ENCODE peak calls at places on chromosomes 13 and 19, in five cellular contexts. One of them, this sample, is unnamed.

GRCh38 chr19:5466814-5467291 is 11.6 kb downstream of the ZNRF4 start:
- DNase-seq in right cardiac atrium: peak; percentile 79
- DNase-seq in NCI-H1048: no peak
- DNase-seq in AG10803: no peak
- DNase-seq in EH: no peak
- DNase-seq in this sample: no peak

GRCh38 chr13:49584771-49585182 is 581 bp downstream of the RCBTB1 start:
- DNase-seq in right cardiac atrium: no peak
- DNase-seq in NCI-H1048: no peak
- DNase-seq in AG10803: no peak
- DNase-seq in EH: peak; percentile 19
- DNase-seq in this sample: no peak

GRCh38 chr19:13692096-13692495 is 72.2 kb upstream of the MRI1 start:
- DNase-seq in right cardiac atrium: no peak
- DNase-seq in NCI-H1048: no peak
- DNase-seq in AG10803: peak; percentile 73
- DNase-seq in EH: peak; percentile 29
- DNase-seq in this sample: no peak

GRCh38 chr19:28332351-28332750 is 880.6 kb downstream of the UQCRFS1 start:
- DNase-seq in right cardiac atrium: no peak
- DNase-seq in NCI-H1048: no peak
- DNase-seq in AG10803: no peak
- DNase-seq in EH: no peak
- DNase-seq in this sample: no peak

GRCh38 chr19:6253886-6254285 is 25.9 kb downstream of the MLLT1 start:
- DNase-seq in right cardiac atrium: no peak
- DNase-seq in NCI-H1048: no peak
- DNase-seq in AG10803: no peak
- DNase-seq in EH: no peak
- DNase-seq in this sample: no peak

GRCh38 chr19:16418597-16418962 is 53.2 kb downstream of the EPS15L1 start:
- DNase-seq in right cardiac atrium: no peak
- DNase-seq in NCI-H1048: no peak
- DNase-seq in AG10803: no peak
- DNase-seq in EH: no peak
- DNase-seq in this sample: no peak

GRCh38 chr13:26384587-26384986 is 130.7 kb downstream of the CDK8 start:
- DNase-seq in right cardiac atrium: no peak
- DNase-seq in NCI-H1048: no peak
- DNase-seq in AG10803: no peak
- DNase-seq in EH: no peak
- DNase-seq in this sample: no peak

GRCh38 chr19:18475004-18475453 is 37.1 kb upstream of the ISYNA1 start:
- DNase-seq in right cardiac atrium: no peak
- DNase-seq in NCI-H1048: no peak
- DNase-seq in AG10803: no peak
- DNase-seq in EH: no peak
- DNase-seq in this sample: no peak

GRCh38 chr13:95784891-95785290 is 108.0 kb downstream of the DNAJC3 start:
- DNase-seq in right cardiac atrium: no peak
- DNase-seq in NCI-H1048: no peak
- DNase-seq in AG10803: peak; percentile 18
- DNase-seq in EH: peak; percentile 53
- DNase-seq in this sample: no peak

GRCh38 chr19:30293051-30293785 is 79.0 kb upstream of the ZNF536 start:
- DNase-seq in right cardiac atrium: no peak
- DNase-seq in NCI-H1048: no peak
- DNase-seq in AG10803: no peak
- DNase-seq in EH: no peak
- DNase-seq in this sample: no peak

GRCh38 chr19:1232652-1233360 is 5.0 kb downstream of the CBARP start:
- DNase-seq in right cardiac atrium: no peak
- DNase-seq in NCI-H1048: no peak
- DNase-seq in AG10803: no peak
- DNase-seq in EH: peak; percentile 31
- DNase-seq in this sample: no peak

GRCh38 chr13:56393549-56393948 is 747.2 kb upstream of the PRR20A start:
- DNase-seq in right cardiac atrium: no peak
- DNase-seq in NCI-H1048: no peak
- DNase-seq in AG10803: no peak
- DNase-seq in EH: no peak
- DNase-seq in this sample: no peak

GRCh38 chr19:5147074-5147970 is 178.4 kb downstream of the KDM4B start:
- DNase-seq in right cardiac atrium: no peak
- DNase-seq in NCI-H1048: no peak
- DNase-seq in AG10803: no peak
- DNase-seq in EH: no peak
- DNase-seq in this sample: no peak

GRCh38 chr13:109586509-109587346 is 199.7 kb downstream of the IRS2 start:
- DNase-seq in right cardiac atrium: no peak
- DNase-seq in NCI-H1048: no peak
- DNase-seq in AG10803: no peak
- DNase-seq in EH: no peak
- DNase-seq in this sample: no peak

This sample was measured in NCI-H187 treated with DMSO at 0.1 percent for 48 hours.